ENCODE peak calls at places on chromosomes 16 and 17, in seven cellular contexts. M is stomach, K is Peyer's patch, Q is adrenal gland, D is HCT116, J is GM12891, N is testis. H is an unnamed sample.

GRCh38 chr16:88809068-88809675 is 2.6 kb downstream of the APRT start:
- DNase-seq in M (no peak), K (no peak), Q (no peak), D (no peak), J (no peak), N (no peak), H (no peak)

GRCh38 chr17:66495035-66495434 is 192.6 kb downstream of the PRKCA start:
- DNase-seq in M (no peak), K (no peak), Q (no peak), D (no peak), J (no peak), N (no peak), H (no peak)

GRCh38 chr16:65679785-65680184 is 557.9 kb upstream of the CDH11 start:
- DNase-seq in M (no peak), K (no peak), Q (no peak), D (no peak), J (no peak), N (no peak), H (no peak)

GRCh38 chr16:11603331-11603750 is 16.6 kb upstream of the LITAF start:
- DNase-seq in M (no peak), K (peak), Q (no peak), D (no peak), J (no peak), N (no peak), H (no peak)

GRCh38 chr16:89065445-89065795 is 28.2 kb upstream of the ACSF3 start:
- DNase-seq in M (no peak), K (no peak), Q (no peak), D (no peak), J (no peak), N (no peak), H (no peak)

GRCh38 chr17:33674685-33675084 is 381.6 kb upstream of the ASIC2 start:
- DNase-seq in M (peak), K (peak), Q (peak), D (peak), J (peak), N (peak), H (peak)

GRCh38 chr17:35590249-35590824 is 3.2 kb downstream of the AP2B1 start:
- DNase-seq in M (no peak), K (no peak), Q (no peak), D (no peak), J (no peak), N (no peak), H (peak)

GRCh38 chr17:38910325-38910724 is 15.1 kb upstream of the LASP1NB start:
- DNase-seq in M (no peak), K (no peak), Q (no peak), D (no peak), J (no peak), N (no peak), H (no peak)

GRCh38 chr16:85659805-85660511 is 28.8 kb downstream of the GINS2 start:
- DNase-seq in M (peak), K (peak), Q (peak), D (peak), J (peak), N (peak), H (peak)

GRCh38 chr17:50911450-50911849 is 45.3 kb upstream of the TOB1 start:
- DNase-seq in M (no peak), K (no peak), Q (no peak), D (no peak), J (no peak), N (no peak), H (no peak)

GRCh38 chr16:22328081-22328725 is 31.0 kb downstream of the POLR3E start:
- DNase-seq in M (no peak), K (no peak), Q (no peak), D (no peak), J (no peak), N (no peak), H (no peak)

GRCh38 chr17:43367588-43368242 is 31.1 kb upstream of the ARL4D start:
- DNase-seq in M (no peak), K (no peak), Q (peak), D (peak), J (no peak), N (no peak), H (no peak)

GRCh38 chr16:28157768-28158535 is 53.8 kb downstream of the XPO6 start:
- DNase-seq in M (no peak), K (no peak), Q (no peak), D (no peak), J (no peak), N (no peak), H (no peak)

GRCh38 chr17:69560987-69561441 is 146.5 kb downstream of the MAP2K6 start:
- DNase-seq in M (no peak), K (no peak), Q (no peak), D (no peak), J (no peak), N (no peak), H (no peak)

GRCh38 chr17:76085731-76086366 is 6.9 kb downstream of the ZACN start:
- DNase-seq in M (no peak), K (no peak), Q (no peak), D (no peak), J (no peak), N (no peak), H (no peak)

GRCh38 chr16:4495766-4496165 is 19.6 kb downstream of the HMOX2 start:
- DNase-seq in M (no peak), K (no peak), Q (no peak), D (no peak), J (no peak), N (no peak), H (no peak)

GRCh38 chr17:34370997-34371395 is 8.0 kb upstream of the CCL1 start:
- DNase-seq in M (no peak), K (no peak), Q (no peak), D (no peak), J (no peak), N (no peak), H (no peak)

GRCh38 chr17:14688134-14688533 is 387.3 kb downstream of the HS3ST3B1 start:
- DNase-seq in M (no peak), K (no peak), Q (no peak), D (no peak), J (no peak), N (no peak), H (no peak)

GRCh38 chr17:27346228-27346899 is 52.5 kb downstream of the WSB1 start:
- DNase-seq in M (no peak), K (no peak), Q (no peak), D (no peak), J (no peak), N (no peak), H (no peak)

GRCh38 chr17:74859439-74860228 is at the start of gene GRIN2C:
- DNase-seq in M (no peak), K (no peak), Q (peak), D (no peak), J (no peak), N (no peak), H (no peak)

GRCh38 chr16:67150833-67151396 is at the start of gene B3GNT9:
- DNase-seq in M (peak), K (peak), Q (peak), D (no peak), J (peak), N (peak), H (no peak)

GRCh38 chr16:85229869-85230416 is 117.7 kb upstream of the CIBAR2 start:
- DNase-seq in M (no peak), K (no peak), Q (no peak), D (no peak), J (no peak), N (no peak), H (no peak)

GRCh38 chr16:4947722-4948503 is 10.2 kb upstream of the SEC14L5 start:
- DNase-seq in M (no peak), K (no peak), Q (no peak), D (no peak), J (no peak), N (no peak), H (no peak)

GRCh38 chr17:21689604-21690003 is 2.7 kb upstream of the KCNJ18 start:
- DNase-seq in M (no peak), K (no peak), Q (peak), D (peak), J (no peak), N (peak), H (no peak)

GRCh38 chr17:78884148-78884870 is 18.7 kb downstream of the CEP295NL start:
- DNase-seq in M (no peak), K (no peak), Q (no peak), D (no peak), J (no peak), N (peak), H (no peak)

GRCh38 chr16:3283525-3284447 is 495 bp downstream of the ZNF263 start:
- DNase-seq in M (no peak), K (no peak), Q (peak), D (no peak), J (no peak), N (no peak), H (peak)

GRCh38 chr16:81097230-81097629 is 1.0 kb upstream of the GCSH start:
- DNase-seq in M (no peak), K (no peak), Q (no peak), D (no peak), J (no peak), N (no peak), H (no peak)

GRCh38 chr17:37067555-37068111 is 118.9 kb downstream of the AATF start:
- DNase-seq in M (peak), K (peak), Q (peak), D (peak), J (no peak), N (no peak), H (peak)

GRCh38 chr16:10876799-10877341 is at the start of gene CIITA:
- DNase-seq in M (peak), K (no peak), Q (peak), D (peak), J (peak), N (peak), H (peak)

GRCh38 chr16:9077001-9077809 is 14.2 kb upstream of the HAPSTR1 start:
- DNase-seq in M (no peak), K (no peak), Q (peak), D (peak), J (no peak), N (no peak), H (peak)

GRCh38 chr17:50511058-50511457 is 2.8 kb downstream of the MYCBPAP start:
- DNase-seq in M (no peak), K (no peak), Q (peak), D (no peak), J (peak), N (no peak), H (no peak)

GRCh38 chr17:57585341-57586098 is 159.6 kb downstream of the CCDC182 start:
- DNase-seq in M (no peak), K (no peak), Q (no peak), D (no peak), J (no peak), N (peak), H (no peak)

GRCh38 chr17:29145289-29146058 is 34.7 kb downstream of the MYO18A start:
- DNase-seq in M (peak), K (peak), Q (peak), D (no peak), J (peak), N (peak), H (peak)

GRCh38 chr17:65261152-65261551 is 124.0 kb downstream of the RGS9 start:
- DNase-seq in M (no peak), K (no peak), Q (no peak), D (no peak), J (no peak), N (no peak), H (no peak)

GRCh38 chr17:7436556-7437368 is 1.5 kb downstream of the TMEM102 start:
- DNase-seq in M (peak), K (peak), Q (peak), D (peak), J (peak), N (peak), H (peak)
- TF ChIP-seq POLR2A in M (no peak), K (peak), Q (peak), D (no peak), J (no peak), N (no peak), H (no peak)

GRCh38 chr17:44655983-44656700 is at the start of gene MEIOC:
- DNase-seq in M (no peak), K (no peak), Q (no peak), D (no peak), J (peak), N (peak), H (peak)
- TF ChIP-seq POLR2A in M (no peak), K (no peak), Q (no peak), D (no peak), J (no peak), N (no peak), H (no peak)

GRCh38 chr16:70726869-70727494 is 41.1 kb upstream of the MTSS2 start:
- DNase-seq in M (no peak), K (no peak), Q (no peak), D (no peak), J (no peak), N (no peak), H (no peak)

GRCh38 chr16:70725024-70725911 is 39.4 kb upstream of the MTSS2 start:
- DNase-seq in M (no peak), K (no peak), Q (peak), D (no peak), J (no peak), N (peak), H (no peak)

GRCh38 chr16:70725912-70726828 is 40.3 kb upstream of the MTSS2 start:
- DNase-seq in M (no peak), K (no peak), Q (peak), D (no peak), J (no peak), N (peak), H (peak)

GRCh38 chr16:70723740-70724145 is 37.9 kb upstream of the MTSS2 start:
- DNase-seq in M (no peak), K (no peak), Q (no peak), D (no peak), J (no peak), N (no peak), H (no peak)

DNA sequence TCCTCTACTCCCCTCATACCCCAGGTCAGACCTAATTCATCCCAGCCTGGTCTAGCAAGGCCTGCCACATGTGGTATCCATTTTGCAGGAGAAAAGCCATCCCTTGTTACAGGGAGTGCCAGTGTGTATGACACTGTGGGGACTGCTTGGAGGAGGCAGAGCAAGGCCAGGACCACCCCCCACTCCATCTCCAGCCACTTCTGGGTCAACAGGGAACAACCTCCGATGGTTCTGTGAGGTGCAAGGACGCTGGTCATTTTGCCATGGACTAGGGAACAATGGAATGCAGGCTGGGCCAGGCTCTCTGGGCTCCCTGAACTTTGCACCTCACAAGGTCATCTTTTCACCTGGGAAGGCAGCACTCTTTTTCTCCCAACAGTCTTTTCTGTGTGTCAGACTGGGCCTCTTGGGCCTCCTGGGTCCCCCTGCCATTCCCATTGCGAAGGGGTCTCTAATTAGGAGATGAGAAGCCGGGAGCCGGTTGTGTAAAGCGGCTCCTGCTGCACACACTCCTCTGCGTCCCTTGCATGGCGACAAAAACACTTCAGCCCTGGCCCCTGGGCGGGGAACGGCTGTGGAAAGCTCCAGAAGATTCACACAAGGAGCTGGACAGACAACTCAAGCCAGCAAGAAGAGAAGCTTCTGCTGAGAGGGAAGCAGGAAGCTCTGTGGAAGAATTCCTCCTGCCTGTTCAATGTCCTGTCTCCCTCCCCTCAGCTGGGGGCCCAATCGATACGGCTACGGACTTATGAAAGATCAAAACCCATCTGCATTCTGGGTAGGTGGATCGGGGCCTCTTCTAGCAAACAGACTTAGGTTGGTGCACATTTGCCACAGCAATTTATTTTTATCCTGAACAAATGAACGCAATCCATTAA is 38.5 kb upstream of the MTSS2 start:
- DNase-seq in M (no peak), K (no peak), Q (no peak), D (no peak), J (no peak), N (no peak), H (no peak)
- TF ChIP-seq POLR2A in M (no peak), K (no peak), Q (no peak), D (no peak), J (no peak), N (no peak), H (no peak)

GRCh38 chr17:72810991-72811508 is 281.4 kb downstream of the SLC39A11 start:
- DNase-seq in M (no peak), K (no peak), Q (no peak), D (no peak), J (no peak), N (no peak), H (no peak)
- TF ChIP-seq POLR2A in M (no peak), K (no peak), Q (no peak), D (no peak), J (no peak), N (no peak), H (no peak)

DNA sequence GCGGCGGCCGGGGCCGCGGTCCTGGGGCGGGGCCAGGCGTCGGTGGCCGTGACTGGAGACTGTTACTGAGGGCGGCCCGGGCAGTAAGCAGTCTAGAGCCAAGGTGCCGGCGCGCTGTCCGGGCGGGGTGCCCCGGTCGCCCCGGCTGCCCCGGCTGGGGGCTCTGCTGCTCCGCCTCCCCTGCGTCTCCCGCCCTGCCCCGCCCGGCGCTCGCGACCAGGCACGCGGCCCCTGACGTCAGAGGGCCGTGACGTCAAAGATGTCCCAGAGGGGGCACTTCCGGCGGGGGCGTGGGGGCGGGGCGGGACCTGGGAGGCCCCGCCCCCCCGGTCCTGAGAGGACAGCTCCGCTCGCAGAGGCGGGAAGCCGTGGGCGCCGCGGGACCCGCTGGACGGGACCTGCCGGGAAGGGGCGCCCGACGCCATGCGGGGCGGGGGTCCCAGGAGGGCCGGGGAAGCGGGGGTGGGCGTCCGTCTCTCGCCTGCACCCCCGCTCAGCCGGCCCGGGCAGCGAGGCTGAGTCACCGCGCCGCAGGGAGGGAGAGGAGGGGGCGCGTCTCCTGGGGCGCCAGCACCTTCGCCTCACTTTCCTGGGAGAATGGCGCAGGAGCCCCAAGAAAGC is 4.5 kb upstream of the HIC1 start:
- DNase-seq in M (peak), K (peak), Q (peak), D (peak), J (no peak), N (peak), H (peak)
- TF ChIP-seq POLR2A in M (no peak), K (no peak), Q (no peak), D (no peak), J (no peak), N (no peak), H (no peak)

GRCh38 chr17:42266462-42266861 is 9.7 kb downstream of the STAT5B start:
- DNase-seq in M (no peak), K (no peak), Q (no peak), D (no peak), J (no peak), N (no peak), H (no peak)

GRCh38 chr17:42266918-42267766 is 9.0 kb downstream of the STAT5B start:
- DNase-seq in M (no peak), K (no peak), Q (peak), D (peak), J (no peak), N (no peak), H (peak)

GRCh38 chr17:42270175-42270545 is 6.0 kb downstream of the STAT5B start:
- DNase-seq in M (no peak), K (no peak), Q (no peak), D (no peak), J (no peak), N (no peak), H (no peak)

GRCh38 chr17:42270596-42270995 is 5.6 kb downstream of the STAT5B start:
- DNase-seq in M (no peak), K (no peak), Q (peak), D (no peak), J (no peak), N (peak), H (peak)

GRCh38 chr17:42268236-42268635 is 8.0 kb downstream of the STAT5B start:
- DNase-seq in M (no peak), K (no peak), Q (no peak), D (no peak), J (no peak), N (no peak), H (no peak)
- TF ChIP-seq POLR2A in M (no peak), K (no peak), Q (no peak), D (no peak), J (no peak), N (no peak), H (peak)

GRCh38 chr17:7234100-7235012 is at the start of gene DVL2:
- DNase-seq in M (peak), K (peak), Q (peak), D (peak), J (peak), N (peak), H (peak)
- TF ChIP-seq POLR2A in M (no peak), K (peak), Q (peak), D (peak), J (peak), N (no peak), H (peak)

DNA sequence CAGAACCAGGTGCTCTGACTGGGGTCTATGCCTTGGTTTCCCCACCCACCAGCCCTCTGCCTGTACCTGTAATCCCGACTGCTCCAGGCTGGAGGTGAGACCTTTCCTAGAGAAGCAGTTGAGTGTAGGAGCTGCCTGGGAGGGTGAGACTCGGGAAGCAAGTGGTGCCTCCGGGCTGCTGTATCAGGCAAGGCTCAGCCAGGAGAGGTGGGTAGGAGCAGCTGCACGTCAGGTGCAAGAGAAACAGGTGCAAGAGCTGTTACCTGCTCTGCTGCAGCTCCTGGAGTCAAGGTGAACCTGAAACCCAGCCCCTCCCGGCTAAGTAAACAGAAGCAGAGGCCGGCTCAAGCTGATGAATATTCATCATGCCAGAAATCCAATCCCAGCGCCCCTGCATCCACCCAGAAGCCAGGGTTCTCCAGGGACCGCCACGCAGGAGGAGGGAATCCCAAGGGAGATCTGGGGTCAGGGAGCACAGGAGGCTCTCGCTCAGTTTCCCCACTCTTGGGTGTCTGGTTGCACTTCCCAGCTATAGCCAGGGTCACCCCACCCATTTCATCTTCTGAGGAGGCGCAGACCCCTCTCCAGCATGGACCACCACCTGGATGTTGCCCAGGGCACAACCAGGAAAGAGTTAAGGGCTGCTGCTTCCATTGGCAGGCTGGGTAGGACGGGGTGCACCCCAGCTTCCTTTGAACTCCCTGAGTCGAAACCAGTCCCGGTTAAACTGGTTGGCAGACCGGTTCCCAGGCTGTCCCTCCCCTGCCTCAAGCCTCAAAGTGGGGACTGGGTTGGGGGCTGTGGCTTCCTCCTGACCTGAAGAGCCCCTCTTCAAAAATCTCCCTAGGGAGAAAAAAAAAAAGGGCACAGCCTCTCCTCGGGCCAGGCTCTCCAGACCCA is at the start of gene PRR15L:
- DNase-seq in M (peak), K (peak), Q (no peak), D (no peak), J (no peak), N (no peak), H (no peak)
- TF ChIP-seq POLR2A in M (no peak), K (peak), Q (no peak), D (no peak), J (no peak), N (no peak), H (no peak)

GRCh38 chr16:24555346-24555872 is 16.0 kb downstream of the RBBP6 start:
- DNase-seq in M (no peak), K (no peak), Q (no peak), D (no peak), J (no peak), N (no peak), H (no peak)
- TF ChIP-seq POLR2A in M (no peak), K (no peak), Q (no peak), D (no peak), J (peak), N (no peak), H (no peak)